ENCODE peak calls at places on chromosomes 11 and 22, in nine cellular contexts. T is stimulated activated CD4-positive, alpha-beta T cell treated with anti-CD3 and anti-CD28 coated beads, Interleukin-4, amount 100 ng/mL, for 4 hours; Q is dermis microvascular lymphatic vessel endothelial cell; I is neural crest cell; H is tibial artery; F is GM06990; S is HT1080; J is H7; V is Right ventricle myocardium superior. C is an unnamed sample.

GRCh38 chr11:95306816-95307215 is 75.8 kb upstream of the SESN3 start:
- DNase-seq in F (no peak), I (no peak), T (no peak), V (no peak), H (no peak), S (no peak), Q (no peak), J (no peak), C (no peak)

GRCh38 chr22:36330655-36331305 is 57.0 kb downstream of the MYH9 start:
- DNase-seq in J (no peak), V (peak; percentile 74), Q (peak; percentile 78), F (no peak), H (peak; percentile 86), I (no peak), T (no peak), S (peak; percentile 83), C (no peak)

GRCh38 chr11:64251986-64252837 is 882 bp downstream of the PLCB3 start:
- DNase-seq in T (no peak), V (no peak), I (no peak), J (peak; percentile 95), S (peak; percentile 22), F (no peak), H (peak; percentile 86), Q (no peak), C (no peak)

GRCh38 chr11:110564676-110565343 is 135.1 kb downstream of the FDX1 start:
- DNase-seq in T (no peak), S (no peak), J (peak; percentile 43), Q (no peak), I (no peak), H (no peak), F (no peak), V (no peak), C (no peak)

GRCh38 chr11:88330826-88331428 is 6.6 kb downstream of the CTSC start:
- DNase-seq in S (no peak), J (no peak), I (no peak), V (no peak), F (no peak), Q (no peak), T (no peak), H (no peak), C (no peak)

GRCh38 chr11:22920939-22921565 is 60.8 kb upstream of the CCDC179 start:
- DNase-seq in H (no peak), T (no peak), Q (peak; percentile 20), I (peak; percentile 6), V (no peak), J (peak; percentile 5), S (peak; percentile 67), F (no peak), C (peak; percentile 60)

GRCh38 chr11:13260196-13260962 is 17.2 kb upstream of the BMAL1 start:
- DNase-seq in V (no peak), H (no peak), I (no peak), S (peak; percentile 33), J (no peak), T (no peak), F (no peak), Q (no peak), C (no peak)

GRCh38 chr22:39144101-39144815 is 8.2 kb downstream of the CBX7 start:
- DNase-seq in I (no peak), T (peak; percentile 61), H (peak; percentile 68), Q (peak; percentile 14), V (no peak), S (peak; percentile 44), J (peak; percentile 82), F (peak; percentile 74), C (no peak)

GRCh38 chr11:100776212-100776896 is 89.3 kb downstream of the ARHGAP42 start:
- DNase-seq in V (no peak), J (no peak), Q (no peak), S (peak; percentile 5), I (no peak), T (no peak), H (no peak), F (no peak), C (no peak)

GRCh38 chr22:25069758-25070461 is 117.4 kb downstream of the KIAA1671 start:
- DNase-seq in J (peak; percentile 60), T (no peak), V (no peak), S (no peak), Q (no peak), I (no peak), H (peak; percentile 82), F (no peak), C (no peak)

GRCh38 chr11:45179686-45180085 is 33.2 kb downstream of the PRDM11 start:
- DNase-seq in Q (no peak), T (no peak), V (no peak), H (no peak), J (no peak), F (no peak), I (no peak), S (no peak), C (no peak)

GRCh38 chr11:123577081-123577598 is 77.3 kb downstream of the SCN3B start:
- DNase-seq in I (peak; percentile 85), T (peak; percentile 31), S (peak; percentile 45), Q (no peak), H (no peak), V (peak; percentile 83), F (peak; percentile 61), J (peak; percentile 95), C (peak; percentile 21)

GRCh38 chr11:6387811-6388599 is 2.3 kb upstream of the SMPD1 start:
- DNase-seq in I (no peak), F (no peak), V (no peak), Q (no peak), J (no peak), S (no peak), H (peak; percentile 17), T (no peak), C (peak; percentile 3)

GRCh38 chr11:65417702-65418430 is 4.7 kb upstream of the NEAT1 start:
- DNase-seq in H (peak; percentile 84), S (no peak), J (no peak), Q (no peak), T (peak; percentile 30), I (no peak), V (peak; percentile 69), F (peak; percentile 66), C (no peak)

GRCh38 chr22:17121235-17122195 is at the start of gene TMEM121B:
- DNase-seq in T (no peak), Q (no peak), J (peak; percentile 96), H (no peak), S (peak; percentile 17), V (peak; percentile 89), F (no peak), I (peak; percentile 75), C (peak; percentile 87)

GRCh38 chr11:125455851-125456250 is 40.2 kb downstream of the FEZ1 start:
- DNase-seq in J (no peak), Q (no peak), H (no peak), V (no peak), S (no peak), T (no peak), I (no peak), F (no peak), C (no peak)